ENCODE peak calls at places on chromosomes 13 and 19, in four cellular contexts. One of them, this sample, is unnamed.

GRCh38 chr13:88623150-88623549 is 952.0 kb downstream of the SLITRK5 start:
- DNase-seq in fibroblast of lung: no peak
- DNase-seq in astrocyte of the cerebellum: no peak
- DNase-seq in fibroblast of the aortic adventitia: no peak
- DNase-seq in this sample: no peak

GRCh38 chr13:77530870-77531269 is 4.6 kb upstream of the SCEL start:
- DNase-seq in fibroblast of lung: no peak
- DNase-seq in fibroblast of the aortic adventitia: no peak
- DNase-seq in astrocyte of the cerebellum: no peak
- DNase-seq in this sample: no peak

GRCh38 chr13:53017433-53017970 is 11.1 kb upstream of the OLFM4 start:
- DNase-seq in astrocyte of the cerebellum: no peak
- DNase-seq in fibroblast of lung: no peak
- DNase-seq in fibroblast of the aortic adventitia: no peak
- DNase-seq in this sample: no peak

GRCh38 chr13:105721056-105721455 is 814.4 kb downstream of the EFNB2 start:
- DNase-seq in fibroblast of lung: peak
- DNase-seq in astrocyte of the cerebellum: peak
- DNase-seq in fibroblast of the aortic adventitia: no peak
- DNase-seq in this sample: no peak

GRCh38 chr13:29902632-29903305 is 52.4 kb upstream of the UBL3 start:
- DNase-seq in fibroblast of lung: no peak
- DNase-seq in fibroblast of the aortic adventitia: peak
- DNase-seq in astrocyte of the cerebellum: no peak
- DNase-seq in this sample: no peak

GRCh38 chr13:98834254-98834960 is 81.9 kb upstream of the SLC15A1 start:
- DNase-seq in fibroblast of the aortic adventitia: no peak
- DNase-seq in fibroblast of lung: no peak
- DNase-seq in astrocyte of the cerebellum: no peak
- DNase-seq in this sample: no peak

GRCh38 chr19:54209748-54210494 is 9.3 kb downstream of the RPS9 start:
- DNase-seq in astrocyte of the cerebellum: peak
- DNase-seq in fibroblast of lung: peak
- DNase-seq in fibroblast of the aortic adventitia: peak
- DNase-seq in this sample: peak

GRCh38 chr13:20702945-20703784 is at the start of gene IL17D:
- DNase-seq in fibroblast of the aortic adventitia: no peak
- DNase-seq in astrocyte of the cerebellum: no peak
- DNase-seq in fibroblast of lung: no peak
- DNase-seq in this sample: no peak

GRCh38 chr19:10086904-10087256 is 763 bp downstream of the SHFL start:
- DNase-seq in astrocyte of the cerebellum: no peak
- DNase-seq in fibroblast of the aortic adventitia: no peak
- DNase-seq in fibroblast of lung: no peak
- DNase-seq in this sample: no peak

GRCh38 chr19:35204799-35205732 is 23.5 kb downstream of the FAM187B start:
- DNase-seq in fibroblast of the aortic adventitia: no peak
- DNase-seq in fibroblast of lung: no peak
- DNase-seq in astrocyte of the cerebellum: no peak
- DNase-seq in this sample: no peak

GRCh38 chr19:18594096-18594823 is 5.7 kb downstream of the REX1BD start:
- DNase-seq in fibroblast of lung: peak
- DNase-seq in astrocyte of the cerebellum: peak
- DNase-seq in fibroblast of the aortic adventitia: peak
- DNase-seq in this sample: no peak

GRCh38 chr13:78409172-78409571 is 194.2 kb downstream of the POU4F1 start:
- DNase-seq in astrocyte of the cerebellum: no peak
- DNase-seq in fibroblast of the aortic adventitia: no peak
- DNase-seq in fibroblast of lung: no peak
- DNase-seq in this sample: no peak

GRCh38 chr13:112933649-112934048 is 35.4 kb upstream of the MCF2L start:
- DNase-seq in fibroblast of lung: no peak
- DNase-seq in astrocyte of the cerebellum: no peak
- DNase-seq in fibroblast of the aortic adventitia: no peak
- DNase-seq in this sample: no peak

GRCh38 chr19:51246153-51246552 is 4.7 kb upstream of the SIGLECL1 start:
- DNase-seq in fibroblast of the aortic adventitia: no peak
- DNase-seq in fibroblast of lung: no peak
- DNase-seq in astrocyte of the cerebellum: no peak
- DNase-seq in this sample: no peak

GRCh38 chr19:6350688-6351087 is 10.6 kb upstream of the CLPP start:
- DNase-seq in fibroblast of the aortic adventitia: no peak
- DNase-seq in astrocyte of the cerebellum: no peak
- DNase-seq in fibroblast of lung: no peak
- DNase-seq in this sample: no peak

GRCh38 chr13:98482476-98483444 is 94.1 kb downstream of the STK24 start:
- DNase-seq in fibroblast of lung: peak
- DNase-seq in astrocyte of the cerebellum: peak
- DNase-seq in fibroblast of the aortic adventitia: no peak
- DNase-seq in this sample: no peak

GRCh38 chr13:26335158-26335557 is 81.2 kb downstream of the CDK8 start:
- DNase-seq in fibroblast of the aortic adventitia: no peak
- DNase-seq in fibroblast of lung: no peak
- DNase-seq in astrocyte of the cerebellum: no peak
- DNase-seq in this sample: no peak

GRCh38 chr19:43466793-43467192 is 1.4 kb upstream of the LYPD3 start:
- DNase-seq in astrocyte of the cerebellum: no peak
- DNase-seq in fibroblast of lung: no peak
- DNase-seq in fibroblast of the aortic adventitia: no peak
- DNase-seq in this sample: no peak

GRCh38 chr13:111458739-111459138 is 138.3 kb downstream of the TEX29 start:
- DNase-seq in astrocyte of the cerebellum: no peak
- DNase-seq in fibroblast of the aortic adventitia: no peak
- DNase-seq in fibroblast of lung: no peak
- DNase-seq in this sample: no peak

GRCh38 chr13:40146586-40147240 is 491.3 kb downstream of the COG6 start:
- DNase-seq in fibroblast of the aortic adventitia: no peak
- DNase-seq in astrocyte of the cerebellum: no peak
- DNase-seq in fibroblast of lung: no peak
- DNase-seq in this sample: no peak

GRCh38 chr13:68895696-68896095 is 1211.9 kb upstream of the ATXN8OS start:
- DNase-seq in astrocyte of the cerebellum: no peak
- DNase-seq in fibroblast of lung: no peak
- DNase-seq in fibroblast of the aortic adventitia: no peak
- DNase-seq in this sample: no peak

GRCh38 chr13:48954086-48954485 is 21.6 kb upstream of the FNDC3A start:
- DNase-seq in astrocyte of the cerebellum: peak
- DNase-seq in fibroblast of the aortic adventitia: peak
- DNase-seq in fibroblast of lung: peak
- DNase-seq in this sample: no peak

GRCh38 chr13:31394491-31394890 is 194.7 kb downstream of the B3GLCT start:
- DNase-seq in fibroblast of the aortic adventitia: no peak
- DNase-seq in astrocyte of the cerebellum: peak
- DNase-seq in fibroblast of lung: no peak
- DNase-seq in this sample: no peak

GRCh38 chr13:71306821-71307220 is 560.2 kb downstream of the DACH1 start:
- DNase-seq in astrocyte of the cerebellum: no peak
- DNase-seq in fibroblast of the aortic adventitia: no peak
- DNase-seq in fibroblast of lung: no peak
- DNase-seq in this sample: no peak
- H3K4me3 ChIP-seq in astrocyte of the cerebellum: no peak
- H3K4me3 ChIP-seq in fibroblast of the aortic adventitia: no peak
- H3K4me3 ChIP-seq in fibroblast of lung: no peak
- H3K4me3 ChIP-seq in this sample: no peak

GRCh38 chr19:2239173-2239572 is 2.5 kb downstream of the SF3A2 start:
- DNase-seq in astrocyte of the cerebellum: no peak
- DNase-seq in fibroblast of lung: no peak
- DNase-seq in fibroblast of the aortic adventitia: no peak
- DNase-seq in this sample: no peak
- H3K4me3 ChIP-seq in astrocyte of the cerebellum: peak
- H3K4me3 ChIP-seq in fibroblast of lung: peak
- H3K4me3 ChIP-seq in fibroblast of the aortic adventitia: peak
- H3K4me3 ChIP-seq in this sample: no peak

DNA sequence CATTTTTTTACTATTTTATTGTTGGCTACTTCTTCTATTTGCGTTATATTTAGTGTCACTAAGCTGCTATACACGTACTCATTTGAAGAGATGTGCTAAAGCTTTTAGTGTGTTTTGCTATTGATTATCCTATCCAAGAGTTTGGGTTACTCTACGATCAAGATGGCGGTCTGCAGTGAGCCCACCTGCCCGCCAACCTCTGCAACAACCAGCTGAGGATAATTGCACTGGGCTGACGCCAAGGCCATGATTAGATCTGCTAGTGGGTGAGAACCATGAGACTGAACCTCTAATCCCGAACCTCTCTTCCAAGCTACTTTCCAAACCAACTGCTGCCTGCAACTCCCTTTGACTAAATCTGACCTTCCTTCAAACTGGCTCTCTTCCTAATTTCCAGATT is 1.8 kb downstream of the CPB2 start:
- DNase-seq in fibroblast of the aortic adventitia: no peak
- DNase-seq in astrocyte of the cerebellum: no peak
- DNase-seq in fibroblast of lung: no peak
- DNase-seq in this sample: no peak
- H3K4me3 ChIP-seq in fibroblast of the aortic adventitia: no peak
- H3K4me3 ChIP-seq in astrocyte of the cerebellum: no peak
- H3K4me3 ChIP-seq in fibroblast of lung: no peak
- H3K4me3 ChIP-seq in this sample: no peak

DNA sequence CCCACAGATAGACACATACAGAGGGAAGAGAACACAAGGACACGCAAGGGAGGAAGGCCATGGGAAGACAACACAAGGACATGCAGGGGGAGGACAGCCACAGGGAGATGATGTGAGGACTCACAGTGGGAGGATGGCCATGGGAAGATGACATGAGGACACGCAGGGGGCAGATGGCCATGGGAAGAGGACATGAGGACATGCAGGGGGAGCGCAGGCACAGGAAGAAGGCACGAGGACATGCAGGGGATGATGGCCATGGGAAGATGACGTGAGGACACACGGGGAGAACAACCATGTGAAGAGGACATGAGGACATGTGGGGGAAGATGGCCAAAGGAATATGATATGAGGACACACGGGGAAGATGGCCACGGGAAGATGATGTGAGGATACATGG is 84.7 kb downstream of the UQCRFS1 start:
- DNase-seq in fibroblast of the aortic adventitia: no peak
- DNase-seq in fibroblast of lung: no peak
- DNase-seq in astrocyte of the cerebellum: no peak
- DNase-seq in this sample: no peak
- H3K4me3 ChIP-seq in fibroblast of the aortic adventitia: no peak
- H3K4me3 ChIP-seq in fibroblast of lung: no peak
- H3K4me3 ChIP-seq in astrocyte of the cerebellum: no peak
- H3K4me3 ChIP-seq in this sample: no peak